ENCODE peak calls at places on chromosomes 2 and 18, in nine cellular contexts. S is activated CD8-positive, alpha-beta memory T cell treated with anti-CD3 and anti-CD28 coated beads for 1 hour; B is GM23248; Z is right cardiac atrium; A is left cardiac atrium; E is naive thymus-derived CD8-positive, alpha-beta T cell; I is cardiac septum; Y is DMS79 treated with DMSO at 0.1 percent for 48 hours; X is CD4-positive, alpha-beta T cell. P is an unnamed sample.

GRCh38 chr2:39368376-39368775 is 68.7 kb downstream of the MAP4K3 start:
- DNase-seq in Y (no peak), S (no peak), Z (no peak), X (no peak), I (no peak), A (no peak), E (no peak), B (no peak), P (no peak)

GRCh38 chr2:145764631-145765030 is 1244.7 kb upstream of the ZEB2 start:
- DNase-seq in A (peak; percentile 58), S (no peak), E (no peak), Z (peak; percentile 82), B (no peak), X (no peak), Y (peak; percentile 97), I (no peak), P (no peak)

GRCh38 chr2:234829074-234829455 is 122.8 kb upstream of the SH3BP4 start:
- DNase-seq in E (no peak), I (no peak), A (no peak), Z (no peak), S (no peak), Y (peak; percentile 91), B (no peak), X (no peak), P (no peak)

GRCh38 chr18:6714027-6714426 is 15.5 kb upstream of the ARHGAP28 start:
- DNase-seq in E (no peak), A (no peak), Z (no peak), B (no peak), S (no peak), X (no peak), I (no peak), Y (no peak), P (no peak)

GRCh38 chr18:48623468-48624220 is 84.8 kb downstream of the CTIF start:
- DNase-seq in A (no peak), Y (no peak), I (no peak), X (no peak), Z (no peak), E (no peak), S (no peak), B (peak; percentile 86), P (peak; percentile 69)

GRCh38 chr18:63022429-63023022 is 297.0 kb downstream of the BCL2 start:
- DNase-seq in X (peak; percentile 3), Y (no peak), E (no peak), B (peak; percentile 4), Z (no peak), I (no peak), S (no peak), A (no peak), P (no peak)

GRCh38 chr2:224412064-224412921 is 10.4 kb upstream of the FAM124B start:
- DNase-seq in Y (no peak), Z (no peak), X (no peak), B (peak; percentile 84), E (no peak), I (no peak), S (no peak), A (no peak), P (no peak)

GRCh38 chr2:235139956-235140800 is 188.4 kb downstream of the SH3BP4 start:
- DNase-seq in Z (no peak), A (no peak), B (no peak), S (no peak), I (no peak), X (no peak), Y (no peak), E (no peak), P (no peak)

GRCh38 chr2:68870215-68870614 is 982 bp downstream of the BMP10 start:
- DNase-seq in X (no peak), E (no peak), Z (no peak), S (no peak), A (no peak), Y (no peak), I (no peak), B (no peak), P (no peak)

P was measured in A549.